ENCODE peak calls at places on chromosomes 13 and 19, in six cellular contexts. H is A549, Y is fibroblast of mammary gland, O is BE2C, L is colonic mucosa, J is endodermal cell. G is an unnamed sample.

GRCh38 chr19:51784109-51784785 is 10.7 kb upstream of the FPR3 start:
- DNase-seq in H (no peak), L (no peak), J (no peak), Y (no peak), O (no peak), G (no peak)

GRCh38 chr13:73335938-73336337 is 277.1 kb downstream of the KLF5 start:
- DNase-seq in Y (no peak), O (no peak), L (no peak), J (no peak), H (peak; percentile 28), G (no peak)

GRCh38 chr13:38415233-38415632 is 65.6 kb downstream of the UFM1 start:
- DNase-seq in O (no peak), H (no peak), J (no peak), L (no peak), Y (no peak), G (no peak)

GRCh38 chr19:3520166-3521103 is 14.3 kb downstream of the FZR1 start:
- DNase-seq in H (no peak), L (no peak), O (peak; percentile 85), Y (no peak), J (peak; percentile 73), G (no peak)

GRCh38 chr13:60258349-60258748 is 94.6 kb upstream of the DIAPH3 start:
- DNase-seq in J (peak; percentile 66), L (no peak), H (no peak), Y (no peak), O (no peak), G (no peak)

GRCh38 chr19:12790628-12791344 is 500 bp upstream of the JUNB start:
- DNase-seq in Y (no peak), L (no peak), J (no peak), H (no peak), O (no peak), G (no peak)

GRCh38 chr19:54415208-54415900 is at the start of gene TTYH1:
- DNase-seq in O (no peak), L (no peak), J (peak; percentile 84), Y (no peak), H (no peak), G (no peak)

GRCh38 chr13:31530883-31531282 is 208.4 kb upstream of the RXFP2 start:
- DNase-seq in L (no peak), Y (no peak), J (no peak), H (no peak), O (no peak), G (no peak)

GRCh38 chr19:49361438-49362047 is 673 bp downstream of the TEAD2 start:
- DNase-seq in L (peak; percentile 88), Y (peak; percentile 69), J (peak; percentile 90), H (peak; percentile 91), O (peak; percentile 67), G (peak; percentile 81)

GRCh38 chr19:52734340-52734892 is 428 bp downstream of the ZNF611 start:
- DNase-seq in O (peak; percentile 24), L (no peak), H (no peak), J (peak; percentile 69), Y (peak; percentile 2), G (peak; percentile 11)

GRCh38 chr19:46368116-46368515 is 21.2 kb downstream of the PPP5C start:
- DNase-seq in L (no peak), O (no peak), J (no peak), Y (no peak), H (no peak), G (no peak)

GRCh38 chr13:65907656-65908441 is 1322.3 kb downstream of the PCDH9 start:
- DNase-seq in Y (no peak), J (no peak), O (no peak), L (no peak), H (no peak), G (no peak)

GRCh38 chr13:45142440-45143345 is 22.4 kb downstream of the GTF2F2 start:
- DNase-seq in J (no peak), H (no peak), L (no peak), Y (peak; percentile 5), O (no peak), G (no peak)

GRCh38 chr13:113299951-113300350 is 2.9 kb downstream of the LAMP1 start:
- DNase-seq in O (no peak), L (no peak), J (no peak), H (no peak), Y (peak; percentile 43), G (no peak)

GRCh38 chr19:55188620-55189019 is 8.5 kb upstream of the SYT5 start:
- DNase-seq in O (no peak), J (no peak), H (no peak), L (no peak), Y (no peak), G (no peak)

GRCh38 chr19:29121684-29122083 is 91.3 kb downstream of the UQCRFS1 start:
- DNase-seq in Y (peak; percentile 26), H (peak; percentile 31), L (no peak), J (peak; percentile 88), O (no peak), G (peak; percentile 22)

GRCh38 chr13:56349866-56350265 is 790.9 kb upstream of the PRR20A start:
- DNase-seq in Y (no peak), L (no peak), O (no peak), H (no peak), J (no peak), G (no peak)

GRCh38 chr13:75326173-75327131 is 155.5 kb downstream of the TBC1D4 start:
- DNase-seq in H (no peak), Y (peak; percentile 44), O (peak; percentile 41), J (peak; percentile 50), L (no peak), G (peak; percentile 86)

GRCh38 chr19:53158119-53158656 is 665 bp downstream of the ZNF347 start:
- DNase-seq in L (peak; percentile 52), O (peak; percentile 11), Y (peak; percentile 15), J (peak; percentile 76), H (no peak), G (peak; percentile 27)

GRCh38 chr13:22110368-22110767 is 439.5 kb downstream of the FGF9 start:
- DNase-seq in L (no peak), H (no peak), Y (no peak), J (no peak), O (no peak), G (peak; percentile 11)

GRCh38 chr19:33666196-33666595 is 44.4 kb downstream of the CHST8 start:
- DNase-seq in H (no peak), L (no peak), O (no peak), J (no peak), Y (no peak), G (no peak)

GRCh38 chr13:32889986-32890565 is 126.1 kb upstream of the KL start:
- DNase-seq in L (no peak), J (no peak), O (no peak), H (no peak), Y (no peak), G (peak; percentile 38)

GRCh38 chr19:40286235-40286530 is 1.0 kb upstream of the AKT2 start:
- DNase-seq in J (no peak), H (no peak), L (no peak), Y (no peak), O (no peak), G (no peak)

GRCh38 chr13:23516190-23516589 is 54.0 kb upstream of the TNFRSF19 start:
- DNase-seq in J (no peak), O (no peak), L (no peak), Y (no peak), H (no peak), G (peak; percentile 61)

GRCh38 chr19:49651871-49652722 is 10.1 kb downstream of the SCAF1 start:
- DNase-seq in O (no peak), H (no peak), J (no peak), L (no peak), Y (no peak), G (no peak)

GRCh38 chr19:28330831-28331230 is 882.1 kb downstream of the UQCRFS1 start:
- DNase-seq in Y (peak; percentile 65), O (no peak), H (no peak), J (no peak), L (no peak), G (peak; percentile 71)

GRCh38 chr13:80486407-80486806 is 145.5 kb upstream of the SPRY2 start:
- DNase-seq in Y (peak; percentile 19), H (no peak), O (no peak), J (no peak), L (no peak), G (no peak)

GRCh38 chr19:49672131-49672919 is 4.7 kb upstream of the PRMT1 start:
- DNase-seq in H (peak; percentile 87), O (peak; percentile 88), L (peak; percentile 84), Y (peak; percentile 67), J (peak; percentile 96), G (peak; percentile 67)

GRCh38 chr13:61128850-61129645 is 286.6 kb downstream of the PCDH20 start:
- DNase-seq in L (no peak), H (no peak), O (no peak), Y (no peak), J (no peak), G (no peak)

GRCh38 chr19:45253396-45254027 is 2.4 kb downstream of the MARK4 start:
- DNase-seq in L (no peak), Y (peak; percentile 25), H (no peak), O (no peak), J (no peak), G (peak; percentile 16)

GRCh38 chr19:45255611-45256157 is 4.6 kb downstream of the MARK4 start:
- DNase-seq in Y (no peak), L (no peak), O (no peak), J (no peak), H (no peak), G (no peak)

GRCh38 chr19:45256836-45257235 is 5.8 kb downstream of the MARK4 start:
- DNase-seq in J (no peak), Y (no peak), O (no peak), H (no peak), L (no peak), G (no peak)

GRCh38 chr19:45251452-45252354 is 632 bp downstream of the MARK4 start:
- DNase-seq in J (peak; percentile 76), O (no peak), H (no peak), L (no peak), Y (no peak), G (peak; percentile 11)

GRCh38 chr19:45254044-45254531 is 3.0 kb downstream of the MARK4 start:
- DNase-seq in O (peak; percentile 23), Y (no peak), H (no peak), L (no peak), J (peak; percentile 49), G (no peak)
- TF ChIP-seq CTCF in O (peak; percentile 42), Y (peak; percentile 14), H (no peak), L (no peak), J (peak; percentile 63), G (peak; percentile 44)

DNA sequence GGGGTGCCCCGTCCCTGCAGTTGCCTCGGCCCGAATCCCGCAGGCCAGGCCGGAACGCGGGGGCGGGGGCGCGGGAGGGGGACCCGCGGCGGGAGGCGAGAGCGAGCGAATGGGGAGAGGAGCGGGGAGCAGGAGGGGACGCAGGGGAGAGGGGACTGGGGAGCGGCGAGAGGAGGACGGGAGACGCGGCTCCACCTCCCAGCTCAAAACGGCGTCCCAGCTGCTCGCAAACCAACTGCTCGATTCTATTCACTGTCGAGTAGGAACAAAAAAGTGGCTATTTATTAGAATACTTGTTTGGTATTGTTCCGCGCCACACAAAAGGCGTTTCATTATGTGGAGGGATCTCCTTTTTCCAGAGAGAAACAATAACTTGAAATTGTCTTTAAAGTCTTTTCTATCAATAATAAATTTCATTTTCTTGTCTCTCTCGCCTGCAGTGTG is 10.6 kb upstream of the SOX1 start:
- DNase-seq in Y (no peak), H (no peak), J (peak; percentile 81), O (no peak), L (no peak), G (no peak)
- H3K4me3 ChIP-seq in Y (no peak overlapping the region), H (no peak overlapping the region), J (no peak overlapping the region), O (no peak overlapping the region), L (no peak overlapping the region), G (no peak overlapping the region)

GRCh38 chr13:20353973-20354372 is 121.9 kb upstream of the GJB6 start:
- DNase-seq in O (no peak), J (no peak), H (no peak), L (no peak), Y (peak; percentile 80), G (peak; percentile 56)
- TF ChIP-seq CTCF in O (no peak), J (peak; percentile 43), H (no peak), L (no peak), Y (peak; percentile 35), G (peak; percentile 42)

GRCh38 chr19:47417746-47418594 is 1.4 kb downstream of the MEIS3 start:
- DNase-seq in J (peak; percentile 64), Y (no peak), O (no peak), L (no peak), H (no peak), G (peak; percentile 16)
- H3K4me3 ChIP-seq in J (peak overlapping the region; percentile 87), Y (peak overlapping the region; percentile 68), O (peak overlapping the region; percentile 53), L (no peak overlapping the region), H (peak overlapping the region; percentile 75), G (peak overlapping the region; percentile 70)

G was measured in fibroblast of the aortic adventitia.